ENCODE peak calls at places on chromosomes 16 and 17, in four cellular contexts. E, L, F and O are unnamed samples. For H3K4me1, the result is how much of the 10 kb centered on the place peaks cover.

GRCh38 chr17:56653877-56654276 is 60.4 kb downstream of the NOG start:
- DNase-seq in E (no peak), L (no peak), F (no peak), O (no peak)

GRCh38 chr17:32927201-32927723 is 691 bp upstream of the TMEM98 start:
- DNase-seq in E (no peak), L (no peak), F (no peak), O (no peak)

GRCh38 chr17:83151056-83151441 is 71.6 kb downstream of the METRNL start:
- DNase-seq in E (no peak), L (no peak), F (peak), O (no peak)

GRCh38 chr17:35788504-35788998 is 6.9 kb downstream of the MMP28 start:
- DNase-seq in E (no peak), L (peak), F (no peak), O (no peak)

GRCh38 chr17:10144976-10145375 is 53.4 kb downstream of the GAS7 start:
- DNase-seq in E (no peak), L (no peak), F (peak), O (no peak)

GRCh38 chr17:13888043-13888442 is 181.3 kb upstream of the COX10 start:
- DNase-seq in E (no peak), L (no peak), F (no peak), O (peak)

GRCh38 chr17:80951121-80952090 is 40.2 kb upstream of the CHMP6 start:
- DNase-seq in E (no peak), L (peak), F (peak), O (peak)

GRCh38 chr16:25788637-25789036 is 96.9 kb downstream of the HS3ST4 start:
- DNase-seq in E (no peak), L (no peak), F (no peak), O (no peak)

GRCh38 chr16:89871895-89872294 is 1.5 kb upstream of the TCF25 start:
- DNase-seq in E (no peak), L (no peak), F (no peak), O (no peak)

GRCh38 chr17:65537845-65538678 is 23.4 kb downstream of the AXIN2 start:
- DNase-seq in E (no peak), L (no peak), F (no peak), O (no peak)

GRCh38 chr16:19168173-19169080 is at the start of gene SYT17:
- DNase-seq in E (no peak), L (no peak), F (no peak), O (peak)

GRCh38 chr16:5870886-5871715 is 773.5 kb upstream of the EEF2KMT start:
- DNase-seq in E (no peak), L (no peak), F (no peak), O (no peak)

GRCh38 chr17:67151717-67152116 is 93.3 kb downstream of the HELZ start:
- DNase-seq in E (no peak), L (no peak), F (no peak), O (no peak)

GRCh38 chr16:2971985-2972784 is 3.0 kb downstream of the PAQR4 start:
- DNase-seq in E (no peak), L (no peak), F (no peak), O (no peak)

GRCh38 chr16:81602377-81602776 is 157.8 kb downstream of the CMIP start:
- DNase-seq in E (no peak), L (no peak), F (no peak), O (no peak)

GRCh38 chr16:50114357-50115129 is 38.6 kb upstream of the TENT4B start:
- DNase-seq in E (no peak), L (no peak), F (no peak), O (no peak)

DNA sequence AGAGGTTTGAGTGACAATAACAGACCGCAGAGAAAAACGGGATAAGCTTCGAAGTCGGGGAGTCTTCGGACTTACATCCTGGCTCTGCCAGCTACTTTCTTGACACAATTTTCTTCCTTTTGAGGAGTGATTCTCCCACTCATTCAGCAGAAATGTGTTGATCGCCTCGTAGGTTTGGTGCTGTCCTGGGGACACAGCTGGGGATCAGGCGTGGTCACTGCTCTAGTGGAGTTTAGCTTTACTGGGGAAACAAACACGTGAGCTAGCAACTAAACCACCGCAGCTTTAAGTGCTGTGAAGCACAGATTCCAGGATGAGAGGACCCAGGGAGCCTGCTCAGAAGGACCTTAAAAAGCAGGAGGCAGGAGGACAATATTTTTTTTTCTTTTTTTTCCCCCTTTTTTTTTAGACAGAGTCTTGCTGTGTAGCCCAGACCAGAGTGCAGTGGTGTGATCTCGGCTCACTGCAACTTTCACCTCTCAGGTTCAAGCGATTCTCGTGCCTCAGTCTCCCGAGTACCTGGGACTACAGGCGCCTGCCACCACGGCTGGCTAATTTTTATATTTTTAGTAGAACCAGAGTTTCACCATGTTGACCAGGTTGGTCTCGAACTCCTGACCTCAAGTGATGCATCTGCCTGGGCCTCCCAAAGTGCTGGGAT is 858 bp downstream of the NUBP1 start:
- DNase-seq in E (no peak), L (no peak), F (peak), O (peak)
- H3K4me1 ChIP-seq in E (under half), L (under half), F (under half), O (under half)

GRCh38 chr17:2017274-2017941 is 7.7 kb downstream of the RTN4RL1 start:
- DNase-seq in E (no peak), L (no peak), F (no peak), O (peak)

GRCh38 chr17:2018716-2019490 is 6.2 kb downstream of the RTN4RL1 start:
- DNase-seq in E (no peak), L (no peak), F (no peak), O (no peak)

GRCh38 chr17:2013994-2014317 is 11.2 kb downstream of the RTN4RL1 start:
- DNase-seq in E (no peak), L (peak), F (no peak), O (peak)

GRCh38 chr17:2015314-2015713 is 9.8 kb downstream of the RTN4RL1 start:
- DNase-seq in E (no peak), L (no peak), F (no peak), O (peak)

GRCh38 chr17:2016494-2016893 is 8.6 kb downstream of the RTN4RL1 start:
- DNase-seq in E (no peak), L (no peak), F (no peak), O (no peak)
- H3K4me1 ChIP-seq in E (under half), L (under half), F (under half), O (under half)

DNA sequence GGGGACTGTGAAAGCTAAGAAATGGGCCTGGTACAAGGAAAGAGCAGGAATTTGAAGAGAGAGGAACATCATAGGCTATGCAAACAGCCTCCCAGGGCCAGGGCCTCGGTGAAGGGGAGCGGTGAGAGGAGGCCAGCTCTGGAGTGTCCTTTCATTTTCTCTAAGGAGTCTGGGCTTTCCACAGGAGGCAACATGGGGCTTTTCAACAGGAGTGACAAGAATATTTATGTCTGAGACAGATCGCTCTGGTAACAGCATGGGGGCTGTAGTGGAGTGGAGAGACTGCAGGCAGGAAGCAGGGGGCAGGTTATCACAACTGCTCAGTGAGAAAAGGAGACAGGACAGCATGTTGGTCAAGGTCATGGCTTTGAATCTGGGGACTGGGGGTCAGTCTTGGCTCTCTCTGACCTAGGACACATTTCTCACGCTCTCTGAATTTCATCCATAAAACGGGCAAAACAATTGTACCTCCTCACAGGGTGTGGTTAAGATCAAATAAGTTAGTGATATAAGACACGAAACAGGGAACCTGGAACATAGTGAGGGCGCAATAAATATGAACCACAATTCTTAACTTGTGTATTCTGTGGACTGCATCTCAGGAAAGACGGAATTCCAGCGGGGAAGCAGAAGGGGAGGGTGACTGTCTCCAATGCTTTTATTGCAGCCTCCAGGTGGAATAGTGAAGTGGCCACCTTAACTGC is 49.9 kb downstream of the TOM1L2 start:
- DNase-seq in E (no peak), L (no peak), F (no peak), O (no peak)
- H3K4me1 ChIP-seq in E (under half), L (under half), F (under half), O (half or more)

DNA sequence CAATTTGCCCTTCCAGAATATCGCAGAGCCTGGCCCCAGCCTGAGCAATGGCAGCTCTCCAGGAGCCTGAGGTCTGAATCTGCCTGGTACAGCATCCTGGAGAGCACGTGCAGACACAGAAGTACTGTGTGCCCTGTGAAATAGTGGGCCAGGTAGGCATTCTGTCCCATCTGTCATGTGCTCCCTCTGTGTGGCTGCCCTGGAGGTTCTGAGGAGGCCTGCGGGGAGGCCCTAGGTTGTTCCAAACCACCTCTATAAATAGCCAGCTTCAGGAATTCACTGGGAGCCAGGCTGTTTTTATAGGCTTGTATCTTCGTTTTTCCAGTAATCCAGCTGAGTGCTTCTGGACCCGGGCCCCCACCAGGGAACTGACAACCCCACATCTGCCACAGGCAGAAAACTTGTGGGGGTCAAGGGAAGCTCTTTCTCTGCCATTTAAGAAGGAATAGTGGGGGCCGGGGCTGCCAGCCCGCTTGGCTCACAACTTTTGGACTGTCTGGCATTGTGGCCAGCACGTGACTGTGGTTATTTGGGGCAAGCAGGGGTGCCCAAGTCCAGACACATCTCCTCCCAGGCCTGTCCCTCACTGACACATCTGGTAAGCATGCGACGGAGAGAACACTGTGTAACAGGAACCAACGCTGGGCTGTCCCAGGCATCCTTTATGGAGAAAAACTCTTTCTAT is 356.3 kb upstream of the TNRC6C start:
- DNase-seq in E (no peak), L (peak), F (peak), O (peak)
- H3K4me1 ChIP-seq in E (under half), L (half or more), F (under half), O (under half)

GRCh38 chr17:6491071-6491700 is 46.9 kb downstream of the PIMREG start:
- DNase-seq in E (no peak), L (no peak), F (peak), O (no peak)
- H3K4me1 ChIP-seq in E (under half), L (under half), F (under half), O (under half)

GRCh38 chr16:66746682-66747081 is 4.7 kb downstream of the DYNC1LI2 start:
- DNase-seq in E (no peak), L (no peak), F (no peak), O (no peak)
- H3K4me1 ChIP-seq in E (under half), L (under half), F (under half), O (under half)